ENCODE peak calls at places on chromosomes 16 and 17, in four cellular contexts. One of them, this sample, is unnamed.

GRCh38 chr17:81298325-81298990 is 3.4 kb upstream of the SLC38A10 start:
- DNase-seq in cardiac muscle cell: no peak
- DNase-seq in stimulated activated CD8-positive, alpha-beta memory T cell treated with anti-CD3 and anti-CD28 coated beads, Interleukin-15, amount 100 ng/mL, for 1 hour: no peak
- DNase-seq in NCI-H82: no peak
- DNase-seq in this sample: no peak

GRCh38 chr16:54326266-54326662 is 39.7 kb upstream of the IRX3 start:
- DNase-seq in cardiac muscle cell: peak
- DNase-seq in stimulated activated CD8-positive, alpha-beta memory T cell treated with anti-CD3 and anti-CD28 coated beads, Interleukin-15, amount 100 ng/mL, for 1 hour: no peak
- DNase-seq in NCI-H82: no peak
- DNase-seq in this sample: no peak

GRCh38 chr17:17824780-17825614 is 11.8 kb downstream of the SREBF1 start:
- DNase-seq in cardiac muscle cell: no peak
- DNase-seq in stimulated activated CD8-positive, alpha-beta memory T cell treated with anti-CD3 and anti-CD28 coated beads, Interleukin-15, amount 100 ng/mL, for 1 hour: no peak
- DNase-seq in NCI-H82: peak
- DNase-seq in this sample: no peak

GRCh38 chr17:49926886-49927285 is 42.1 kb upstream of the DLX4 start:
- DNase-seq in cardiac muscle cell: peak
- DNase-seq in stimulated activated CD8-positive, alpha-beta memory T cell treated with anti-CD3 and anti-CD28 coated beads, Interleukin-15, amount 100 ng/mL, for 1 hour: no peak
- DNase-seq in NCI-H82: no peak
- DNase-seq in this sample: no peak

GRCh38 chr16:67975321-67976105 is 4.8 kb downstream of the DPEP3 start:
- DNase-seq in cardiac muscle cell: no peak
- DNase-seq in stimulated activated CD8-positive, alpha-beta memory T cell treated with anti-CD3 and anti-CD28 coated beads, Interleukin-15, amount 100 ng/mL, for 1 hour: no peak
- DNase-seq in NCI-H82: no peak
- DNase-seq in this sample: no peak

GRCh38 chr17:67992541-67993152 is 3.6 kb downstream of the C17orf58 start:
- DNase-seq in cardiac muscle cell: peak
- DNase-seq in stimulated activated CD8-positive, alpha-beta memory T cell treated with anti-CD3 and anti-CD28 coated beads, Interleukin-15, amount 100 ng/mL, for 1 hour: no peak
- DNase-seq in NCI-H82: peak
- DNase-seq in this sample: no peak

GRCh38 chr17:65174974-65175373 is 37.8 kb downstream of the RGS9 start:
- DNase-seq in cardiac muscle cell: no peak
- DNase-seq in stimulated activated CD8-positive, alpha-beta memory T cell treated with anti-CD3 and anti-CD28 coated beads, Interleukin-15, amount 100 ng/mL, for 1 hour: no peak
- DNase-seq in NCI-H82: no peak
- DNase-seq in this sample: no peak

GRCh38 chr17:7004398-7005253 is 7.8 kb upstream of the RNASEK start:
- DNase-seq in cardiac muscle cell: peak
- DNase-seq in stimulated activated CD8-positive, alpha-beta memory T cell treated with anti-CD3 and anti-CD28 coated beads, Interleukin-15, amount 100 ng/mL, for 1 hour: no peak
- DNase-seq in NCI-H82: peak
- DNase-seq in this sample: peak

GRCh38 chr17:79987890-79988162 is 47.8 kb downstream of the TBC1D16 start:
- DNase-seq in cardiac muscle cell: no peak
- DNase-seq in stimulated activated CD8-positive, alpha-beta memory T cell treated with anti-CD3 and anti-CD28 coated beads, Interleukin-15, amount 100 ng/mL, for 1 hour: no peak
- DNase-seq in NCI-H82: no peak
- DNase-seq in this sample: no peak

GRCh38 chr16:30766206-30766921 is 4.2 kb downstream of the RNF40 start:
- DNase-seq in cardiac muscle cell: no peak
- DNase-seq in stimulated activated CD8-positive, alpha-beta memory T cell treated with anti-CD3 and anti-CD28 coated beads, Interleukin-15, amount 100 ng/mL, for 1 hour: no peak
- DNase-seq in NCI-H82: no peak
- DNase-seq in this sample: no peak

This sample was measured in COR-L47.